ENCODE peak calls at places on chromosomes 3 and 15, in nine cellular contexts. G is left lung; L is heart left ventricle; C is lung; D is PC-9; I is uterus; K is upper lobe of right lung; U is endodermal cell; Y is CD8-positive, alpha-beta T cell. J is an unnamed sample. For H3K4me1 and H3K9me3, the result is how much of the 10 kb centered on the place peaks cover.

GRCh38 chr3:40985195-40985594 is 214.1 kb upstream of the CTNNB1 start:
- DNase-seq in U (no peak), I (no peak), L (no peak), K (no peak), C (no peak), Y (no peak), D (no peak), G (no peak), J (no peak)

GRCh38 chr3:44476181-44476599 is 1.3 kb downstream of the ZNF445 start:
- DNase-seq in C (no peak), U (no peak), D (no peak), I (no peak), L (no peak), G (no peak), K (no peak), Y (no peak), J (no peak)

GRCh38 chr3:143847787-143848631 is at the start of gene SLC9A9:
- DNase-seq in K (no peak), U (peak), Y (peak), D (no peak), L (no peak), I (no peak), C (no peak), G (no peak), J (peak)

GRCh38 chr3:156862338-156862737 is 36.2 kb downstream of the LEKR1 start:
- DNase-seq in D (no peak), C (no peak), K (no peak), G (no peak), I (no peak), L (no peak), U (no peak), Y (no peak), J (no peak)

GRCh38 chr3:46867550-46867898 is 4.3 kb upstream of the MYL3 start:
- DNase-seq in K (peak), G (peak), D (no peak), Y (no peak), U (no peak), I (peak), L (peak), C (peak), J (peak)

GRCh38 chr3:55327131-55327920 is 159.8 kb downstream of the WNT5A start:
- DNase-seq in D (no peak), C (no peak), I (no peak), L (no peak), Y (no peak), K (no peak), U (no peak), G (no peak), J (no peak)

GRCh38 chr3:89577517-89578252 is 470.3 kb downstream of the EPHA3 start:
- DNase-seq in D (no peak), C (no peak), G (no peak), U (peak), K (no peak), L (no peak), Y (no peak), I (no peak), J (no peak)

GRCh38 chr15:50228866-50229265 is 36.7 kb downstream of the HDC start:
- DNase-seq in C (no peak), Y (no peak), D (no peak), G (no peak), U (no peak), L (no peak), I (no peak), K (no peak), J (no peak)

GRCh38 chr3:127458698-127459097 is 131.8 kb downstream of the TPRA1 start:
- DNase-seq in I (no peak), L (no peak), U (peak), C (no peak), D (no peak), Y (no peak), K (no peak), G (no peak), J (no peak)

GRCh38 chr15:43775411-43775965 is 1.3 kb downstream of the ELL3 start:
- DNase-seq in G (no peak), I (peak), U (peak), L (no peak), D (peak), C (peak), Y (no peak), K (peak), J (peak)

GRCh38 chr3:190972840-190973270 is 110.4 kb upstream of the GMNC start:
- DNase-seq in I (no peak), C (no peak), D (peak), G (no peak), L (no peak), U (no peak), Y (no peak), K (no peak), J (no peak)

GRCh38 chr3:162329514-162329913 is 832.9 kb downstream of the OTOL1 start:
- DNase-seq in L (no peak), G (no peak), D (no peak), I (no peak), U (no peak), K (no peak), C (no peak), Y (no peak), J (no peak)

GRCh38 chr3:42439461-42440075 is 29.2 kb upstream of the LYZL4 start:
- DNase-seq in C (no peak), I (no peak), D (no peak), Y (no peak), L (no peak), G (no peak), K (no peak), U (no peak), J (no peak)

GRCh38 chr3:66585696-66586095 is 84.9 kb upstream of the LRIG1 start:
- DNase-seq in U (no peak), C (no peak), D (no peak), L (no peak), G (no peak), I (no peak), Y (no peak), K (no peak), J (no peak)

GRCh38 chr3:12158387-12159226 is at the start of gene TIMP4:
- DNase-seq in U (peak), K (no peak), Y (no peak), C (no peak), D (peak), L (peak), I (peak), G (peak), J (no peak)

GRCh38 chr3:46544771-46545503 is 21.2 kb downstream of the LRRC2 start:
- DNase-seq in K (no peak), G (no peak), U (peak), I (no peak), C (no peak), L (no peak), Y (no peak), D (no peak), J (no peak)

GRCh38 chr3:157156844-157157635 is 2.9 kb downstream of the CCNL1 start:
- DNase-seq in L (no peak), K (no peak), I (no peak), D (no peak), C (no peak), Y (no peak), G (no peak), U (no peak), J (no peak)

GRCh38 chr15:32036972-32037371 is 6.7 kb downstream of the CHRNA7 start:
- DNase-seq in U (no peak), Y (no peak), K (no peak), C (no peak), D (no peak), I (no peak), L (no peak), G (no peak), J (no peak)

GRCh38 chr3:168517514-168518071 is 421.9 kb upstream of the GOLIM4 start:
- DNase-seq in G (no peak), C (no peak), I (no peak), Y (no peak), U (peak), L (no peak), K (no peak), D (no peak), J (no peak)

GRCh38 chr15:39404767-39405173 is 176.1 kb upstream of the THBS1 start:
- DNase-seq in K (no peak), Y (no peak), D (peak), U (no peak), I (no peak), L (peak), G (no peak), C (no peak), J (no peak)

GRCh38 chr15:40097968-40098476 is 10.7 kb downstream of the BMF start:
- DNase-seq in K (peak), L (peak), Y (no peak), G (no peak), I (peak), D (no peak), C (no peak), U (peak), J (peak)

GRCh38 chr3:48186993-48187578 is 1.1 kb downstream of the CDC25A start:
- DNase-seq in C (no peak), K (no peak), G (no peak), I (no peak), U (no peak), D (no peak), L (no peak), Y (no peak), J (no peak)

GRCh38 chr3:122215592-122216298 is 32.3 kb downstream of the CASR start:
- DNase-seq in K (no peak), Y (no peak), U (no peak), L (no peak), C (no peak), D (no peak), G (no peak), I (no peak), J (no peak)

GRCh38 chr15:74291101-74292071 is 55.3 kb downstream of the CCDC33 start:
- DNase-seq in K (peak), Y (peak), L (peak), I (peak), G (peak), U (peak), C (peak), D (peak), J (peak)

GRCh38 chr15:90020041-90020735 is 19.1 kb downstream of the ZNF710 start:
- DNase-seq in U (no peak), L (peak), K (no peak), D (no peak), I (no peak), C (no peak), G (peak), Y (no peak), J (no peak)

GRCh38 chr3:72255191-72255590 is 470.2 kb upstream of the PROK2 start:
- DNase-seq in C (peak), G (no peak), U (peak), I (no peak), Y (no peak), L (no peak), K (no peak), D (no peak), J (peak)

GRCh38 chr3:71111784-71112440 is 471.6 kb downstream of the FOXP1 start:
- DNase-seq in G (no peak), Y (no peak), I (no peak), L (no peak), U (no peak), K (no peak), D (peak), C (no peak), J (no peak)

GRCh38 chr15:42084465-42085235 is 9.7 kb downstream of the PLA2G4D start:
- DNase-seq in U (peak), I (peak), G (peak), C (peak), D (peak), K (peak), Y (peak), L (peak), J (peak)

GRCh38 chr3:132641837-132642538 is 17.6 kb downstream of the ACAD11 start:
- DNase-seq in D (peak), G (no peak), L (no peak), K (no peak), Y (no peak), U (no peak), I (no peak), C (no peak), J (no peak)

GRCh38 chr3:17974206-17974841 is 231.9 kb upstream of the TBC1D5 start:
- DNase-seq in G (no peak), L (no peak), Y (no peak), C (no peak), K (no peak), D (no peak), I (no peak), U (no peak), J (no peak)

GRCh38 chr3:196044513-196044912 is 37.4 kb downstream of the TFRC start:
- DNase-seq in D (peak), G (no peak), I (no peak), Y (no peak), L (no peak), C (no peak), U (no peak), K (no peak), J (no peak)

GRCh38 chr15:44861439-44861910 is 95.0 kb upstream of the TERB2 start:
- DNase-seq in C (no peak), L (no peak), D (no peak), I (no peak), K (no peak), G (peak), Y (no peak), U (no peak), J (no peak)

GRCh38 chr3:10994311-10994710 is 1.8 kb downstream of the SLC6A1 start:
- DNase-seq in I (no peak), U (no peak), D (no peak), C (no peak), L (no peak), K (no peak), Y (no peak), G (no peak), J (no peak)

GRCh38 chr15:71049706-71050422 is 65.4 kb upstream of the THSD4 start:
- DNase-seq in Y (no peak), C (no peak), I (no peak), G (no peak), U (peak), L (no peak), K (no peak), D (no peak), J (no peak)

GRCh38 chr3:98890960-98891910 is 10.3 kb downstream of the DCBLD2 start:
- DNase-seq in I (no peak), L (no peak), G (no peak), Y (no peak), D (no peak), U (no peak), K (no peak), C (no peak), J (no peak)

GRCh38 chr15:60708684-60709083 is 229.7 kb upstream of the ICE2 start:
- DNase-seq in I (no peak), C (no peak), Y (no peak), U (no peak), L (no peak), K (no peak), D (no peak), G (no peak), J (no peak)

GRCh38 chr15:89179966-89180875 is 41.2 kb downstream of the RLBP1 start:
- DNase-seq in I (no peak), Y (no peak), L (no peak), D (no peak), K (no peak), C (no peak), U (no peak), G (no peak), J (no peak)

GRCh38 chr15:58475573-58476524 is 44.1 kb downstream of the LIPC start:
- DNase-seq in D (peak), I (no peak), K (peak), L (peak), C (no peak), G (no peak), U (no peak), Y (no peak), J (no peak)

GRCh38 chr3:177106184-177106583 is 91.1 kb downstream of the TBL1XR1 start:
- DNase-seq in L (no peak), G (no peak), C (no peak), K (no peak), U (no peak), Y (no peak), I (no peak), D (no peak), J (no peak)
- H3K4me1 ChIP-seq in L (under half), G (under half), C (under half), K (half or more), U (under half), Y (under half), I (under half), D (under half), J (under half)

GRCh38 chr3:58434511-58434910 is 879 bp upstream of the PDHB start:
- DNase-seq in K (no peak), U (peak), G (no peak), C (no peak), Y (no peak), D (no peak), L (no peak), I (no peak), J (no peak)
- H3K27ac ChIP-seq in K (peak), U (peak), G (no peak), C (no peak), Y (no peak), D (no peak), L (peak), I (peak), J (no peak)

GRCh38 chr3:1693145-1693544 is 405.5 kb upstream of the CNTN4 start:
- DNase-seq in Y (no peak), D (no peak), L (no peak), I (no peak), U (no peak), G (no peak), C (no peak), K (no peak), J (no peak)
- H3K9me3 ChIP-seq in Y (under half), D (under half), L (under half), I (under half), U (under half), G (under half), C (under half), K (under half), J (under half)

GRCh38 chr3:13195374-13195773 is 122.1 kb upstream of the IQSEC1 start:
- DNase-seq in K (no peak), U (no peak), D (no peak), L (no peak), G (no peak), C (no peak), I (no peak), Y (no peak), J (no peak)

GRCh38 chr3:13192471-13193213 is 119.4 kb upstream of the IQSEC1 start:
- DNase-seq in L (no peak), G (peak), I (no peak), C (no peak), D (no peak), U (peak), K (no peak), Y (no peak), J (no peak)

GRCh38 chr3:13197281-13197680 is 124.1 kb upstream of the IQSEC1 start:
- DNase-seq in U (no peak), K (peak), D (no peak), Y (no peak), G (peak), C (no peak), L (no peak), I (no peak), J (no peak)

GRCh38 chr3:13193320-13194284 is 120.4 kb upstream of the IQSEC1 start:
- DNase-seq in K (no peak), D (peak), I (no peak), Y (no peak), U (no peak), L (no peak), G (peak), C (no peak), J (no peak)

GRCh38 chr3:13194285-13195209 is 121.3 kb upstream of the IQSEC1 start:
- DNase-seq in G (peak), Y (no peak), L (no peak), D (peak), I (no peak), C (no peak), K (no peak), U (no peak), J (no peak)
- H3K4me1 ChIP-seq in G (under half), Y (under half), L (under half), D (under half), I (under half), C (under half), K (under half), U (under half), J (under half)

GRCh38 chr15:52013151-52013791 is 5.7 kb upstream of the MAPK6 start:
- DNase-seq in I (no peak), Y (no peak), K (no peak), G (no peak), U (no peak), C (no peak), L (no peak), D (peak), J (no peak)

GRCh38 chr15:52008698-52009434 is 10.2 kb upstream of the MAPK6 start:
- DNase-seq in C (no peak), I (no peak), G (no peak), D (no peak), L (no peak), K (no peak), Y (no peak), U (peak), J (peak)

GRCh38 chr15:52012210-52012609 is 6.8 kb upstream of the MAPK6 start:
- DNase-seq in C (no peak), I (no peak), K (no peak), U (no peak), D (no peak), Y (no peak), L (no peak), G (no peak), J (no peak)

GRCh38 chr15:52011711-52012144 is 7.3 kb upstream of the MAPK6 start:
- DNase-seq in C (no peak), D (no peak), Y (no peak), U (no peak), I (no peak), K (no peak), L (no peak), G (no peak), J (peak)

GRCh38 chr15:52010633-52011595 is 8.1 kb upstream of the MAPK6 start:
- DNase-seq in Y (no peak), K (no peak), D (peak), U (no peak), G (no peak), L (no peak), I (peak), C (peak), J (peak)
- H3K27ac ChIP-seq in Y (no peak), K (peak), D (no peak), U (no peak), G (no peak), L (no peak), I (peak), C (no peak), J (peak)